ENCODE peak calls at places on chromosome 13, in seven cellular contexts. One of them, this sample, is unnamed.

GRCh38 chr13:27970382-27971235 is 1.5 kb upstream of the CDX2 start:
- DNase-seq in EL: no peak
- DNase-seq in iPS DF 19.7: no peak
- DNase-seq in HCEC 1CT: no peak
- DNase-seq in T-helper 17 cell: no peak
- DNase-seq in fibroblast of pulmonary artery: no peak
- DNase-seq in ELR: no peak
- DNase-seq in this sample: no peak

GRCh38 chr13:79723462-79724116 is 242.6 kb downstream of the NDFIP2 start:
- DNase-seq in T-helper 17 cell: no peak
- DNase-seq in fibroblast of pulmonary artery: peak; percentile 17
- DNase-seq in iPS DF 19.7: no peak
- DNase-seq in HCEC 1CT: no peak
- DNase-seq in EL: no peak
- DNase-seq in ELR: no peak
- DNase-seq in this sample: no peak

GRCh38 chr13:101916108-101916757 is 463.8 kb downstream of the ITGBL1 start:
- DNase-seq in HCEC 1CT: no peak
- DNase-seq in T-helper 17 cell: no peak
- DNase-seq in fibroblast of pulmonary artery: peak; percentile 2
- DNase-seq in EL: no peak
- DNase-seq in iPS DF 19.7: no peak
- DNase-seq in ELR: peak; percentile 28
- DNase-seq in this sample: no peak

GRCh38 chr13:113602291-113602970 is 17.9 kb downstream of the TFDP1 start:
- DNase-seq in HCEC 1CT: no peak
- DNase-seq in fibroblast of pulmonary artery: no peak
- DNase-seq in EL: no peak
- DNase-seq in ELR: no peak
- DNase-seq in iPS DF 19.7: no peak
- DNase-seq in T-helper 17 cell: no peak
- DNase-seq in this sample: no peak

GRCh38 chr13:24746618-24747247 is 17.2 kb upstream of the RNF17 start:
- DNase-seq in iPS DF 19.7: no peak
- DNase-seq in fibroblast of pulmonary artery: no peak
- DNase-seq in HCEC 1CT: no peak
- DNase-seq in EL: peak; percentile 17
- DNase-seq in T-helper 17 cell: no peak
- DNase-seq in ELR: peak; percentile 15
- DNase-seq in this sample: no peak

GRCh38 chr13:76813874-76814273 is 72.3 kb downstream of the KCTD12 start:
- DNase-seq in HCEC 1CT: no peak
- DNase-seq in T-helper 17 cell: no peak
- DNase-seq in fibroblast of pulmonary artery: no peak
- DNase-seq in EL: no peak
- DNase-seq in ELR: no peak
- DNase-seq in iPS DF 19.7: no peak
- DNase-seq in this sample: peak; percentile 27

GRCh38 chr13:48446454-48446853 is 33.5 kb upstream of the LPAR6 start:
- DNase-seq in T-helper 17 cell: no peak
- DNase-seq in EL: peak; percentile 72
- DNase-seq in ELR: peak; percentile 78
- DNase-seq in HCEC 1CT: peak; percentile 86
- DNase-seq in iPS DF 19.7: no peak
- DNase-seq in fibroblast of pulmonary artery: peak; percentile 83
- DNase-seq in this sample: peak; percentile 70

GRCh38 chr13:32228330-32229041 is 86.7 kb downstream of the ZAR1L start:
- DNase-seq in EL: peak; percentile 26
- DNase-seq in iPS DF 19.7: no peak
- DNase-seq in HCEC 1CT: peak; percentile 64
- DNase-seq in fibroblast of pulmonary artery: peak; percentile 25
- DNase-seq in ELR: peak; percentile 60
- DNase-seq in T-helper 17 cell: no peak
- DNase-seq in this sample: peak; percentile 35

GRCh38 chr13:36981156-36981743 is 17.9 kb downstream of the ALG5 start:
- DNase-seq in EL: peak; percentile 55
- DNase-seq in T-helper 17 cell: no peak
- DNase-seq in ELR: peak; percentile 77
- DNase-seq in iPS DF 19.7: no peak
- DNase-seq in HCEC 1CT: peak; percentile 67
- DNase-seq in fibroblast of pulmonary artery: peak; percentile 83
- DNase-seq in this sample: peak; percentile 48

GRCh38 chr13:20332361-20333096 is 100.4 kb upstream of the GJB6 start:
- DNase-seq in HCEC 1CT: peak; percentile 51
- DNase-seq in iPS DF 19.7: no peak
- DNase-seq in T-helper 17 cell: no peak
- DNase-seq in EL: no peak
- DNase-seq in ELR: no peak
- DNase-seq in fibroblast of pulmonary artery: peak; percentile 8
- DNase-seq in this sample: peak; percentile 55

GRCh38 chr13:105732946-105733529 is 802.4 kb downstream of the EFNB2 start:
- DNase-seq in T-helper 17 cell: no peak
- DNase-seq in iPS DF 19.7: no peak
- DNase-seq in ELR: no peak
- DNase-seq in EL: no peak
- DNase-seq in fibroblast of pulmonary artery: no peak
- DNase-seq in HCEC 1CT: no peak
- DNase-seq in this sample: no peak

GRCh38 chr13:86882835-86883234 is 788.3 kb upstream of the SLITRK5 start:
- DNase-seq in HCEC 1CT: no peak
- DNase-seq in ELR: peak; percentile 26
- DNase-seq in T-helper 17 cell: no peak
- DNase-seq in fibroblast of pulmonary artery: no peak
- DNase-seq in EL: no peak
- DNase-seq in iPS DF 19.7: no peak
- DNase-seq in this sample: no peak

GRCh38 chr13:114079601-114080536 is 52.6 kb downstream of the RASA3 start:
- DNase-seq in T-helper 17 cell: no peak
- DNase-seq in EL: no peak
- DNase-seq in fibroblast of pulmonary artery: no peak
- DNase-seq in iPS DF 19.7: no peak
- DNase-seq in ELR: no peak
- DNase-seq in HCEC 1CT: no peak
- DNase-seq in this sample: no peak

GRCh38 chr13:23467048-23467931 is 33.8 kb upstream of the SACS start:
- DNase-seq in EL: peak; percentile 87
- DNase-seq in fibroblast of pulmonary artery: no peak
- DNase-seq in HCEC 1CT: no peak
- DNase-seq in ELR: peak; percentile 72
- DNase-seq in iPS DF 19.7: no peak
- DNase-seq in T-helper 17 cell: no peak
- DNase-seq in this sample: no peak

GRCh38 chr13:25237083-25237482 is 50.2 kb downstream of the MTMR6 start:
- DNase-seq in fibroblast of pulmonary artery: no peak
- DNase-seq in ELR: no peak
- DNase-seq in HCEC 1CT: no peak
- DNase-seq in EL: no peak
- DNase-seq in T-helper 17 cell: no peak
- DNase-seq in iPS DF 19.7: no peak
- DNase-seq in this sample: no peak

GRCh38 chr13:20383058-20383457 is 142.6 kb downstream of the CRYL1 start:
- DNase-seq in ELR: no peak
- DNase-seq in T-helper 17 cell: no peak
- DNase-seq in EL: no peak
- DNase-seq in iPS DF 19.7: no peak
- DNase-seq in HCEC 1CT: no peak
- DNase-seq in fibroblast of pulmonary artery: no peak
- DNase-seq in this sample: no peak